ENCODE peak calls at places on chromosome 15, in seven cellular contexts. W is GM03348, O is AG10803, I is H9, T is NCI-H774, C is mucosa of descending colon, E is fibroblast of the conjunctiva. Q is an unnamed sample.

GRCh38 chr15:79593119-79593869 is 161.2 kb downstream of the MINAR1 start:
- DNase-seq in E (no peak), W (peak; percentile 48), T (no peak), I (peak; percentile 46), C (no peak), O (peak; percentile 15), Q (peak; percentile 6)

GRCh38 chr15:89052474-89052873 is 35.8 kb upstream of the ABHD2 start:
- DNase-seq in I (no peak), E (peak; percentile 78), W (peak; percentile 87), O (peak; percentile 100), T (no peak), C (no peak), Q (no peak)

GRCh38 chr15:53530762-53531161 is 228.7 kb downstream of the WDR72 start:
- DNase-seq in C (no peak), E (no peak), O (no peak), I (no peak), W (no peak), T (no peak), Q (no peak)

GRCh38 chr15:83092309-83092976 is 15.0 kb upstream of the TM6SF1 start:
- DNase-seq in W (peak; percentile 27), O (no peak), T (no peak), C (no peak), I (no peak), E (no peak), Q (no peak)

GRCh38 chr15:96340611-96341464 is 10.3 kb downstream of the NR2F2 start:
- DNase-seq in I (peak; percentile 82), T (peak; percentile 8), O (peak; percentile 66), C (peak; percentile 61), E (no peak), W (peak; percentile 74), Q (peak; percentile 59)

GRCh38 chr15:96070636-96071035 is 259.9 kb upstream of the NR2F2 start:
- DNase-seq in C (no peak), W (peak; percentile 29), T (no peak), I (no peak), E (no peak), O (peak; percentile 4), Q (peak; percentile 72)

GRCh38 chr15:39191871-39192281 is 389.0 kb upstream of the THBS1 start:
- DNase-seq in I (no peak), E (no peak), T (no peak), O (peak; percentile 86), W (peak; percentile 42), C (no peak), Q (no peak)

GRCh38 chr15:73897441-73898261 is 24.3 kb downstream of the TBC1D21 start:
- DNase-seq in W (peak; percentile 91), C (peak; percentile 56), T (peak; percentile 11), I (peak; percentile 85), O (peak; percentile 83), E (peak; percentile 63), Q (peak; percentile 97)

GRCh38 chr15:69324031-69324430 is 25.3 kb downstream of the PAQR5 start:
- DNase-seq in O (peak; percentile 45), T (no peak), W (no peak), I (no peak), C (no peak), E (no peak), Q (peak; percentile 44)

GRCh38 chr15:52622791-52623190 is 54.0 kb upstream of the ARPP19 start:
- DNase-seq in I (no peak), W (no peak), E (no peak), C (no peak), T (no peak), O (no peak), Q (no peak)